ENCODE peak calls at places on chromosomes 1 and 21, in eight cellular contexts. One of them, this sample, is unnamed.

GRCh38 chr1:12203216-12204007 is 26.4 kb upstream of the VPS13D start:
- DNase-seq in tibial nerve: no peak
- DNase-seq in upper lobe of left lung: no peak
- DNase-seq in Peyer's patch: no peak
- DNase-seq in stomach: no peak
- DNase-seq in heart left ventricle: no peak
- DNase-seq in uterus: no peak
- DNase-seq in H54: no peak
- DNase-seq in this sample: no peak

GRCh38 chr1:8092603-8093141 is 66.6 kb upstream of the ERRFI1 start:
- DNase-seq in Peyer's patch: no peak
- DNase-seq in uterus: no peak
- DNase-seq in H54: no peak
- DNase-seq in upper lobe of left lung: no peak
- DNase-seq in tibial nerve: no peak
- DNase-seq in stomach: no peak
- DNase-seq in heart left ventricle: no peak
- DNase-seq in this sample: no peak

GRCh38 chr1:7285856-7286454 is 485.1 kb upstream of the VAMP3 start:
- DNase-seq in Peyer's patch: no peak
- DNase-seq in H54: no peak
- DNase-seq in upper lobe of left lung: no peak
- DNase-seq in tibial nerve: no peak
- DNase-seq in uterus: no peak
- DNase-seq in stomach: no peak
- DNase-seq in heart left ventricle: no peak
- DNase-seq in this sample: no peak

GRCh38 chr1:81144240-81144639 is 656.5 kb upstream of the ADGRL2 start:
- DNase-seq in upper lobe of left lung: no peak
- DNase-seq in stomach: no peak
- DNase-seq in H54: no peak
- DNase-seq in Peyer's patch: no peak
- DNase-seq in tibial nerve: no peak
- DNase-seq in uterus: no peak
- DNase-seq in heart left ventricle: no peak
- DNase-seq in this sample: no peak

GRCh38 chr1:9004031-9004730 is 22.0 kb downstream of the SLC2A7 start:
- DNase-seq in upper lobe of left lung: no peak
- DNase-seq in Peyer's patch: no peak
- DNase-seq in heart left ventricle: no peak
- DNase-seq in tibial nerve: no peak
- DNase-seq in stomach: no peak
- DNase-seq in uterus: no peak
- DNase-seq in H54: no peak
- DNase-seq in this sample: no peak

GRCh38 chr1:16133007-16133961 is 22.6 kb downstream of the EPHA2 start:
- DNase-seq in Peyer's patch: no peak
- DNase-seq in tibial nerve: no peak
- DNase-seq in stomach: no peak
- DNase-seq in upper lobe of left lung: no peak
- DNase-seq in H54: no peak
- DNase-seq in heart left ventricle: peak
- DNase-seq in uterus: no peak
- DNase-seq in this sample: no peak

GRCh38 chr1:224486801-224487583 is 52.4 kb upstream of the WDR26 start:
- DNase-seq in heart left ventricle: no peak
- DNase-seq in tibial nerve: no peak
- DNase-seq in Peyer's patch: no peak
- DNase-seq in upper lobe of left lung: no peak
- DNase-seq in stomach: no peak
- DNase-seq in H54: no peak
- DNase-seq in uterus: no peak
- DNase-seq in this sample: no peak

GRCh38 chr1:91601554-91602322 is 101.1 kb downstream of the CDC7 start:
- DNase-seq in heart left ventricle: peak
- DNase-seq in upper lobe of left lung: peak
- DNase-seq in H54: peak
- DNase-seq in tibial nerve: no peak
- DNase-seq in stomach: no peak
- DNase-seq in Peyer's patch: no peak
- DNase-seq in uterus: no peak
- DNase-seq in this sample: peak

GRCh38 chr1:179342740-179343404 is 22.9 kb upstream of the AXDND1 start:
- DNase-seq in heart left ventricle: no peak
- DNase-seq in Peyer's patch: no peak
- DNase-seq in tibial nerve: no peak
- DNase-seq in stomach: no peak
- DNase-seq in uterus: no peak
- DNase-seq in H54: no peak
- DNase-seq in upper lobe of left lung: no peak
- DNase-seq in this sample: no peak

GRCh38 chr1:230128569-230129269 is 61.7 kb downstream of the GALNT2 start:
- DNase-seq in heart left ventricle: no peak
- DNase-seq in uterus: no peak
- DNase-seq in H54: no peak
- DNase-seq in Peyer's patch: no peak
- DNase-seq in upper lobe of left lung: no peak
- DNase-seq in tibial nerve: no peak
- DNase-seq in stomach: no peak
- DNase-seq in this sample: peak

GRCh38 chr1:24890861-24891260 is 39.2 kb downstream of the RUNX3 start:
- DNase-seq in heart left ventricle: no peak
- DNase-seq in H54: no peak
- DNase-seq in stomach: peak
- DNase-seq in Peyer's patch: peak
- DNase-seq in upper lobe of left lung: no peak
- DNase-seq in tibial nerve: no peak
- DNase-seq in uterus: no peak
- DNase-seq in this sample: no peak

GRCh38 chr21:39867198-39867650 is at the start of gene PCP4:
- DNase-seq in heart left ventricle: peak
- DNase-seq in stomach: peak
- DNase-seq in tibial nerve: peak
- DNase-seq in uterus: peak
- DNase-seq in H54: peak
- DNase-seq in upper lobe of left lung: no peak
- DNase-seq in Peyer's patch: peak
- DNase-seq in this sample: peak
- TF ChIP-seq POLR2A in heart left ventricle: no peak
- TF ChIP-seq POLR2A in stomach: no peak
- TF ChIP-seq POLR2A in tibial nerve: no peak
- TF ChIP-seq POLR2A in uterus: no peak
- TF ChIP-seq POLR2A in H54: no peak
- TF ChIP-seq POLR2A in upper lobe of left lung: no peak
- TF ChIP-seq POLR2A in Peyer's patch: no peak
- TF ChIP-seq POLR2A in this sample: no peak

GRCh38 chr1:36482724-36483388 is at the start of gene CSF3R:
- DNase-seq in uterus: no peak
- DNase-seq in heart left ventricle: peak
- DNase-seq in Peyer's patch: no peak
- DNase-seq in stomach: no peak
- DNase-seq in upper lobe of left lung: no peak
- DNase-seq in H54: no peak
- DNase-seq in tibial nerve: no peak
- DNase-seq in this sample: no peak
- TF ChIP-seq POLR2A in uterus: no peak
- TF ChIP-seq POLR2A in heart left ventricle: no peak
- TF ChIP-seq POLR2A in Peyer's patch: no peak
- TF ChIP-seq POLR2A in stomach: no peak
- TF ChIP-seq POLR2A in upper lobe of left lung: no peak
- TF ChIP-seq POLR2A in H54: no peak
- TF ChIP-seq POLR2A in tibial nerve: no peak
- TF ChIP-seq POLR2A in this sample: no peak

DNA sequence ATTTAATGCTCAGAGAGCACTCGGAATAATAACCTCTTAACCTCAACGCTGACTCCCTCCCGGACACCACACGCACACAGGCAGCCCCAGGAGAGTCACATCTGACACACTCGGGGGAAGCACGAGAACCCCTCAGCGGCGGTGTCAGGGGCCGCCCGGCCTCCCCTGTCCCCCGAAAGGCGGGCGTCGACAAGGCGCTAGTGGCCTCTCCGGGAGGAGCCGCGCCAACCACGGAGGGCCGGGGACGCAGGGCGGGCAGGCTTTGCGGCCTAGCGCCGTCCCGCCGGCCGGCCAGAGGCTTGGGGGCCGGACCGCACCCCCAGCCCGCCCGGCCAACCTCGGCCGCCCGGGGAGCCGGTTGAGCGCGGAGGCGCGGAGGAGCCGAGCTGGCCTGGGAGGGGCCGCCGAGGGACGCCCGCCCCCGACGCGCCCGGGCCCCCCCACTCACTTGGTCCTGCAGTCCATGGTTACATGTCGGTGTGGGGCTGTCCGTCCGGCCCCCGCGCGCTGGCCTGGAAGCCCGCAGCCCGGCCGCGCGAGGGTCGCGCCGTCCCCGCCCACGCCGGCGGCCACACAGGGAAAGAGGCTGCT is 494 bp downstream of the DENND1B start:
- DNase-seq in tibial nerve: no peak
- DNase-seq in uterus: peak
- DNase-seq in heart left ventricle: peak
- DNase-seq in upper lobe of left lung: peak
- DNase-seq in H54: peak
- DNase-seq in stomach: peak
- DNase-seq in Peyer's patch: no peak
- DNase-seq in this sample: peak
- TF ChIP-seq POLR2A in tibial nerve: no peak
- TF ChIP-seq POLR2A in uterus: no peak
- TF ChIP-seq POLR2A in heart left ventricle: no peak
- TF ChIP-seq POLR2A in upper lobe of left lung: peak
- TF ChIP-seq POLR2A in H54: no peak
- TF ChIP-seq POLR2A in stomach: no peak
- TF ChIP-seq POLR2A in Peyer's patch: no peak
- TF ChIP-seq POLR2A in this sample: no peak

GRCh38 chr1:87202922-87203655 is 125.6 kb upstream of the LMO4 start:
- DNase-seq in tibial nerve: no peak
- DNase-seq in uterus: no peak
- DNase-seq in H54: no peak
- DNase-seq in upper lobe of left lung: no peak
- DNase-seq in stomach: no peak
- DNase-seq in heart left ventricle: no peak
- DNase-seq in Peyer's patch: no peak
- DNase-seq in this sample: peak
- TF ChIP-seq POLR2A in tibial nerve: no peak
- TF ChIP-seq POLR2A in uterus: no peak
- TF ChIP-seq POLR2A in H54: no peak
- TF ChIP-seq POLR2A in upper lobe of left lung: no peak
- TF ChIP-seq POLR2A in stomach: no peak
- TF ChIP-seq POLR2A in heart left ventricle: no peak
- TF ChIP-seq POLR2A in Peyer's patch: no peak
- TF ChIP-seq POLR2A in this sample: no peak

DNA sequence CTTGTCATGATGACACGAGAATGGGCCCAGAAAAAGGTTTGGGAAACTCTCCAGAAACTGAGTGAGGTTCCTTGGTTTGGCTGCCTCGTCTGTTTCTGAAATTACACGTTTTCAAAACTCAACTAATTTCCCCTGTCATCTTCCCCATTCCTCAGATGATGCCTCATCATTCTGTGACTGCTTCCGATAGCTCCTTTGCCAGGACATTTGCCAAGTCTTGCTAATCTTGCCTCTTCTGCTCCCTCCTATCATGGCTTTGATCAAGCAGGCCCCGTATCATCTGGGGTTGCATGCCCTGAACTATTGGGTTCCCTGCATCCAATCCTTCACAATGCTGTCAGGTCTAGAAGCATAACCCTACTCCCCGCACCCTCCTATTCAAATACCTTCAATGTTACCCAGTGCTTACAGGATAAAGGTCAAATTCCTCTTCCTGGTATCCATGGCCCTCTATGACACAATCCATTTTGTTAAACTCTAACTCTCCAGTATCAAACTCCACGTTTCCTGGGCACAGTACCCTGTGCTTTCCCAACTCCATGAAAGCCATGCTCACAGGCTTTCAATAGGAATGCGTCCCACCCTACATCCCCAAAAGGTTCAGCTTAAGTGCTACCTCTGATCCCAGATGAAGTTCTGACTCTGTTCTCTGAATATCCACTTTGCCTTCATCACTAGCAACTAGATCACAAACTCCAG is 22.2 kb upstream of the TMEM200B start:
- DNase-seq in upper lobe of left lung: no peak
- DNase-seq in Peyer's patch: no peak
- DNase-seq in uterus: no peak
- DNase-seq in heart left ventricle: no peak
- DNase-seq in stomach: peak
- DNase-seq in tibial nerve: no peak
- DNase-seq in H54: no peak
- DNase-seq in this sample: peak
- TF ChIP-seq POLR2A in upper lobe of left lung: no peak
- TF ChIP-seq POLR2A in Peyer's patch: no peak
- TF ChIP-seq POLR2A in uterus: no peak
- TF ChIP-seq POLR2A in heart left ventricle: no peak
- TF ChIP-seq POLR2A in stomach: no peak
- TF ChIP-seq POLR2A in tibial nerve: no peak
- TF ChIP-seq POLR2A in H54: no peak
- TF ChIP-seq POLR2A in this sample: no peak

This sample was measured in erythroblast.